ENCODE peak calls at places on chromosomes 7 and 10, in six cellular contexts. One of them, this sample, is unnamed.

GRCh38 chr7:26188291-26188999 is 12.1 kb downstream of the HNRNPA2B1 start:
- DNase-seq in AG09309: no peak
- DNase-seq in endothelial cell: no peak
- DNase-seq in lung: no peak
- DNase-seq in endothelial cell of umbilical vein: no peak
- DNase-seq in CD8-positive, alpha-beta T cell: no peak
- DNase-seq in this sample: no peak

GRCh38 chr10:99695761-99696160 is 36.2 kb downstream of the COX15 start:
- DNase-seq in endothelial cell of umbilical vein: no peak
- DNase-seq in lung: no peak
- DNase-seq in CD8-positive, alpha-beta T cell: no peak
- DNase-seq in AG09309: no peak
- DNase-seq in endothelial cell: no peak
- DNase-seq in this sample: no peak

GRCh38 chr10:95391570-95392249 is 100.9 kb upstream of the PDLIM1 start:
- DNase-seq in CD8-positive, alpha-beta T cell: no peak
- DNase-seq in AG09309: no peak
- DNase-seq in lung: no peak
- DNase-seq in endothelial cell of umbilical vein: no peak
- DNase-seq in endothelial cell: no peak
- DNase-seq in this sample: peak

GRCh38 chr10:47419421-47419820 is 35.3 kb upstream of the ZNF488 start:
- DNase-seq in lung: no peak
- DNase-seq in CD8-positive, alpha-beta T cell: no peak
- DNase-seq in endothelial cell: no peak
- DNase-seq in AG09309: no peak
- DNase-seq in endothelial cell of umbilical vein: no peak
- DNase-seq in this sample: no peak

GRCh38 chr10:110357252-110357780 is 52.6 kb upstream of the SMNDC1 start:
- DNase-seq in endothelial cell: no peak
- DNase-seq in lung: no peak
- DNase-seq in endothelial cell of umbilical vein: no peak
- DNase-seq in AG09309: peak
- DNase-seq in CD8-positive, alpha-beta T cell: peak
- DNase-seq in this sample: peak

GRCh38 chr7:157780721-157781120 is 443.9 kb downstream of the DNAJB6 start:
- DNase-seq in AG09309: no peak
- DNase-seq in endothelial cell of umbilical vein: no peak
- DNase-seq in CD8-positive, alpha-beta T cell: no peak
- DNase-seq in lung: no peak
- DNase-seq in endothelial cell: no peak
- DNase-seq in this sample: no peak

GRCh38 chr10:12455774-12456173 is 106.4 kb downstream of the CAMK1D start:
- DNase-seq in AG09309: no peak
- DNase-seq in lung: no peak
- DNase-seq in CD8-positive, alpha-beta T cell: no peak
- DNase-seq in endothelial cell: no peak
- DNase-seq in endothelial cell of umbilical vein: peak
- DNase-seq in this sample: peak

GRCh38 chr10:118832242-118832651 is 77.5 kb upstream of the CACUL1 start:
- DNase-seq in AG09309: no peak
- DNase-seq in endothelial cell: no peak
- DNase-seq in lung: peak
- DNase-seq in endothelial cell of umbilical vein: peak
- DNase-seq in CD8-positive, alpha-beta T cell: no peak
- DNase-seq in this sample: no peak

GRCh38 chr7:84188811-84189405 is 5.7 kb downstream of the SEMA3A start:
- DNase-seq in endothelial cell: no peak
- DNase-seq in CD8-positive, alpha-beta T cell: no peak
- DNase-seq in AG09309: no peak
- DNase-seq in endothelial cell of umbilical vein: peak
- DNase-seq in lung: no peak
- DNase-seq in this sample: no peak

GRCh38 chr10:6212266-6212640 is 9.5 kb downstream of the PFKFB3 start:
- DNase-seq in endothelial cell of umbilical vein: no peak
- DNase-seq in AG09309: no peak
- DNase-seq in endothelial cell: no peak
- DNase-seq in lung: no peak
- DNase-seq in CD8-positive, alpha-beta T cell: no peak
- DNase-seq in this sample: no peak

GRCh38 chr7:137932881-137933269 is 69.0 kb downstream of the CREB3L2 start:
- DNase-seq in lung: no peak
- DNase-seq in AG09309: peak
- DNase-seq in endothelial cell: no peak
- DNase-seq in CD8-positive, alpha-beta T cell: no peak
- DNase-seq in endothelial cell of umbilical vein: peak
- DNase-seq in this sample: no peak